ENCODE peak calls at places on chromosomes 2 and 18, in ten cellular contexts. One of them, this sample, is unnamed.

GRCh38 chr2:143758629-143759330 is 629.6 kb downstream of the ARHGAP15 start:
- DNase-seq in NB4: no peak
- DNase-seq in activated CD8-positive, alpha-beta T cell treated with anti-CD3 and anti-CD28 coated beads for 36 hours: no peak
- DNase-seq in activated CD4-positive, alpha-beta T cell treated with anti-CD3 and anti-CD28 coated beads, Interleukin-2, amount 50 U/mL, for 24 hours: no peak
- DNase-seq in GM19239: no peak
- DNase-seq in NCI-H748 treated with DMSO at 0.1 percent for 48 hours: no peak
- DNase-seq in cerebellar cortex: no peak
- DNase-seq in transverse colon: no peak
- DNase-seq in neural progenitor cell: no peak
- DNase-seq in sciatic nerve: no peak
- DNase-seq in this sample: peak; percentile 4

GRCh38 chr2:222301296-222301997 is 2.6 kb upstream of the PAX3 start:
- DNase-seq in sciatic nerve: no peak
- DNase-seq in activated CD4-positive, alpha-beta T cell treated with anti-CD3 and anti-CD28 coated beads, Interleukin-2, amount 50 U/mL, for 24 hours: no peak
- DNase-seq in GM19239: no peak
- DNase-seq in activated CD8-positive, alpha-beta T cell treated with anti-CD3 and anti-CD28 coated beads for 36 hours: no peak
- DNase-seq in NCI-H748 treated with DMSO at 0.1 percent for 48 hours: no peak
- DNase-seq in NB4: no peak
- DNase-seq in transverse colon: no peak
- DNase-seq in cerebellar cortex: no peak
- DNase-seq in neural progenitor cell: peak; percentile 76
- DNase-seq in this sample: no peak

GRCh38 chr18:21489119-21489750 is 111.3 kb downstream of the ESCO1 start:
- DNase-seq in activated CD8-positive, alpha-beta T cell treated with anti-CD3 and anti-CD28 coated beads for 36 hours: peak; percentile 46
- DNase-seq in sciatic nerve: no peak
- DNase-seq in cerebellar cortex: peak; percentile 63
- DNase-seq in NCI-H748 treated with DMSO at 0.1 percent for 48 hours: peak; percentile 73
- DNase-seq in transverse colon: peak; percentile 47
- DNase-seq in activated CD4-positive, alpha-beta T cell treated with anti-CD3 and anti-CD28 coated beads, Interleukin-2, amount 50 U/mL, for 24 hours: peak; percentile 17
- DNase-seq in neural progenitor cell: peak; percentile 61
- DNase-seq in GM19239: peak; percentile 42
- DNase-seq in NB4: peak; percentile 72
- DNase-seq in this sample: peak; percentile 67

GRCh38 chr18:5294113-5294617 is 1.4 kb downstream of the ZBTB14 start:
- DNase-seq in cerebellar cortex: peak; percentile 56
- DNase-seq in NCI-H748 treated with DMSO at 0.1 percent for 48 hours: no peak
- DNase-seq in GM19239: peak; percentile 17
- DNase-seq in neural progenitor cell: no peak
- DNase-seq in activated CD4-positive, alpha-beta T cell treated with anti-CD3 and anti-CD28 coated beads, Interleukin-2, amount 50 U/mL, for 24 hours: peak; percentile 26
- DNase-seq in sciatic nerve: peak; percentile 71
- DNase-seq in NB4: no peak
- DNase-seq in activated CD8-positive, alpha-beta T cell treated with anti-CD3 and anti-CD28 coated beads for 36 hours: peak; percentile 80
- DNase-seq in transverse colon: peak; percentile 73
- DNase-seq in this sample: no peak

GRCh38 chr2:43942881-43943280 is 52.9 kb downstream of the LRPPRC start:
- DNase-seq in cerebellar cortex: no peak
- DNase-seq in activated CD4-positive, alpha-beta T cell treated with anti-CD3 and anti-CD28 coated beads, Interleukin-2, amount 50 U/mL, for 24 hours: no peak
- DNase-seq in sciatic nerve: no peak
- DNase-seq in NB4: no peak
- DNase-seq in transverse colon: no peak
- DNase-seq in activated CD8-positive, alpha-beta T cell treated with anti-CD3 and anti-CD28 coated beads for 36 hours: no peak
- DNase-seq in GM19239: no peak
- DNase-seq in NCI-H748 treated with DMSO at 0.1 percent for 48 hours: no peak
- DNase-seq in neural progenitor cell: no peak
- DNase-seq in this sample: no peak

GRCh38 chr2:6822394-6822793 is 43.3 kb downstream of the CMPK2 start:
- DNase-seq in NCI-H748 treated with DMSO at 0.1 percent for 48 hours: no peak
- DNase-seq in GM19239: no peak
- DNase-seq in transverse colon: no peak
- DNase-seq in sciatic nerve: no peak
- DNase-seq in activated CD8-positive, alpha-beta T cell treated with anti-CD3 and anti-CD28 coated beads for 36 hours: no peak
- DNase-seq in neural progenitor cell: no peak
- DNase-seq in cerebellar cortex: no peak
- DNase-seq in NB4: no peak
- DNase-seq in activated CD4-positive, alpha-beta T cell treated with anti-CD3 and anti-CD28 coated beads, Interleukin-2, amount 50 U/mL, for 24 hours: no peak
- DNase-seq in this sample: no peak

GRCh38 chr2:59277656-59278055 is 1036.5 kb upstream of the FANCL start:
- DNase-seq in cerebellar cortex: no peak
- DNase-seq in transverse colon: no peak
- DNase-seq in activated CD8-positive, alpha-beta T cell treated with anti-CD3 and anti-CD28 coated beads for 36 hours: no peak
- DNase-seq in neural progenitor cell: no peak
- DNase-seq in NCI-H748 treated with DMSO at 0.1 percent for 48 hours: no peak
- DNase-seq in sciatic nerve: no peak
- DNase-seq in NB4: peak; percentile 2
- DNase-seq in GM19239: no peak
- DNase-seq in activated CD4-positive, alpha-beta T cell treated with anti-CD3 and anti-CD28 coated beads, Interleukin-2, amount 50 U/mL, for 24 hours: no peak
- DNase-seq in this sample: no peak

GRCh38 chr2:23250371-23250770 is 134.6 kb upstream of the KLHL29 start:
- DNase-seq in activated CD8-positive, alpha-beta T cell treated with anti-CD3 and anti-CD28 coated beads for 36 hours: no peak
- DNase-seq in neural progenitor cell: no peak
- DNase-seq in activated CD4-positive, alpha-beta T cell treated with anti-CD3 and anti-CD28 coated beads, Interleukin-2, amount 50 U/mL, for 24 hours: no peak
- DNase-seq in NCI-H748 treated with DMSO at 0.1 percent for 48 hours: no peak
- DNase-seq in cerebellar cortex: peak; percentile 87
- DNase-seq in sciatic nerve: no peak
- DNase-seq in NB4: no peak
- DNase-seq in GM19239: no peak
- DNase-seq in transverse colon: no peak
- DNase-seq in this sample: peak; percentile 91

GRCh38 chr2:224160917-224161316 is 121.8 kb upstream of the SERPINE2 start:
- DNase-seq in neural progenitor cell: no peak
- DNase-seq in GM19239: no peak
- DNase-seq in NB4: no peak
- DNase-seq in transverse colon: no peak
- DNase-seq in cerebellar cortex: no peak
- DNase-seq in activated CD4-positive, alpha-beta T cell treated with anti-CD3 and anti-CD28 coated beads, Interleukin-2, amount 50 U/mL, for 24 hours: no peak
- DNase-seq in NCI-H748 treated with DMSO at 0.1 percent for 48 hours: no peak
- DNase-seq in sciatic nerve: no peak
- DNase-seq in activated CD8-positive, alpha-beta T cell treated with anti-CD3 and anti-CD28 coated beads for 36 hours: no peak
- DNase-seq in this sample: no peak

GRCh38 chr2:54360055-54360792 is 95.9 kb upstream of the SPTBN1 start:
- DNase-seq in transverse colon: no peak
- DNase-seq in cerebellar cortex: peak; percentile 50
- DNase-seq in activated CD4-positive, alpha-beta T cell treated with anti-CD3 and anti-CD28 coated beads, Interleukin-2, amount 50 U/mL, for 24 hours: no peak
- DNase-seq in NB4: no peak
- DNase-seq in sciatic nerve: no peak
- DNase-seq in neural progenitor cell: no peak
- DNase-seq in activated CD8-positive, alpha-beta T cell treated with anti-CD3 and anti-CD28 coated beads for 36 hours: no peak
- DNase-seq in NCI-H748 treated with DMSO at 0.1 percent for 48 hours: no peak
- DNase-seq in GM19239: no peak
- DNase-seq in this sample: peak; percentile 62

GRCh38 chr2:227853204-227853629 is 18.2 kb upstream of the DAW1 start:
- DNase-seq in transverse colon: no peak
- DNase-seq in NCI-H748 treated with DMSO at 0.1 percent for 48 hours: no peak
- DNase-seq in NB4: no peak
- DNase-seq in GM19239: no peak
- DNase-seq in activated CD8-positive, alpha-beta T cell treated with anti-CD3 and anti-CD28 coated beads for 36 hours: no peak
- DNase-seq in cerebellar cortex: no peak
- DNase-seq in activated CD4-positive, alpha-beta T cell treated with anti-CD3 and anti-CD28 coated beads, Interleukin-2, amount 50 U/mL, for 24 hours: no peak
- DNase-seq in neural progenitor cell: no peak
- DNase-seq in sciatic nerve: no peak
- DNase-seq in this sample: no peak

GRCh38 chr2:37985333-37985732 is 60.2 kb downstream of the RMDN2 start:
- DNase-seq in GM19239: no peak
- DNase-seq in NCI-H748 treated with DMSO at 0.1 percent for 48 hours: no peak
- DNase-seq in transverse colon: no peak
- DNase-seq in activated CD8-positive, alpha-beta T cell treated with anti-CD3 and anti-CD28 coated beads for 36 hours: no peak
- DNase-seq in cerebellar cortex: no peak
- DNase-seq in activated CD4-positive, alpha-beta T cell treated with anti-CD3 and anti-CD28 coated beads, Interleukin-2, amount 50 U/mL, for 24 hours: no peak
- DNase-seq in sciatic nerve: no peak
- DNase-seq in neural progenitor cell: no peak
- DNase-seq in NB4: peak; percentile 84
- DNase-seq in this sample: no peak

GRCh38 chr2:139791330-139791729 is 1011.1 kb upstream of the NXPH2 start:
- DNase-seq in cerebellar cortex: no peak
- DNase-seq in sciatic nerve: no peak
- DNase-seq in neural progenitor cell: no peak
- DNase-seq in GM19239: no peak
- DNase-seq in NB4: no peak
- DNase-seq in NCI-H748 treated with DMSO at 0.1 percent for 48 hours: no peak
- DNase-seq in activated CD4-positive, alpha-beta T cell treated with anti-CD3 and anti-CD28 coated beads, Interleukin-2, amount 50 U/mL, for 24 hours: no peak
- DNase-seq in activated CD8-positive, alpha-beta T cell treated with anti-CD3 and anti-CD28 coated beads for 36 hours: no peak
- DNase-seq in transverse colon: no peak
- DNase-seq in this sample: no peak

GRCh38 chr2:11343344-11343625 is 1.2 kb downstream of the ROCK2 start:
- DNase-seq in neural progenitor cell: no peak
- DNase-seq in NB4: no peak
- DNase-seq in cerebellar cortex: no peak
- DNase-seq in sciatic nerve: no peak
- DNase-seq in NCI-H748 treated with DMSO at 0.1 percent for 48 hours: no peak
- DNase-seq in transverse colon: no peak
- DNase-seq in activated CD4-positive, alpha-beta T cell treated with anti-CD3 and anti-CD28 coated beads, Interleukin-2, amount 50 U/mL, for 24 hours: no peak
- DNase-seq in GM19239: no peak
- DNase-seq in activated CD8-positive, alpha-beta T cell treated with anti-CD3 and anti-CD28 coated beads for 36 hours: no peak
- DNase-seq in this sample: no peak

GRCh38 chr2:109316091-109316490 is 187.1 kb downstream of the SH3RF3 start:
- DNase-seq in activated CD8-positive, alpha-beta T cell treated with anti-CD3 and anti-CD28 coated beads for 36 hours: no peak
- DNase-seq in neural progenitor cell: no peak
- DNase-seq in activated CD4-positive, alpha-beta T cell treated with anti-CD3 and anti-CD28 coated beads, Interleukin-2, amount 50 U/mL, for 24 hours: no peak
- DNase-seq in NB4: no peak
- DNase-seq in sciatic nerve: no peak
- DNase-seq in cerebellar cortex: no peak
- DNase-seq in NCI-H748 treated with DMSO at 0.1 percent for 48 hours: no peak
- DNase-seq in GM19239: no peak
- DNase-seq in transverse colon: no peak
- DNase-seq in this sample: no peak

GRCh38 chr2:188380280-188380679 is 88.6 kb downstream of the GULP1 start:
- DNase-seq in NB4: no peak
- DNase-seq in neural progenitor cell: no peak
- DNase-seq in transverse colon: no peak
- DNase-seq in activated CD8-positive, alpha-beta T cell treated with anti-CD3 and anti-CD28 coated beads for 36 hours: no peak
- DNase-seq in sciatic nerve: no peak
- DNase-seq in activated CD4-positive, alpha-beta T cell treated with anti-CD3 and anti-CD28 coated beads, Interleukin-2, amount 50 U/mL, for 24 hours: no peak
- DNase-seq in cerebellar cortex: no peak
- DNase-seq in NCI-H748 treated with DMSO at 0.1 percent for 48 hours: no peak
- DNase-seq in GM19239: no peak
- DNase-seq in this sample: no peak

GRCh38 chr18:42611134-42611533 is 504.4 kb downstream of the RIT2 start:
- DNase-seq in activated CD4-positive, alpha-beta T cell treated with anti-CD3 and anti-CD28 coated beads, Interleukin-2, amount 50 U/mL, for 24 hours: no peak
- DNase-seq in activated CD8-positive, alpha-beta T cell treated with anti-CD3 and anti-CD28 coated beads for 36 hours: no peak
- DNase-seq in neural progenitor cell: no peak
- DNase-seq in sciatic nerve: no peak
- DNase-seq in NB4: peak; percentile 20
- DNase-seq in NCI-H748 treated with DMSO at 0.1 percent for 48 hours: no peak
- DNase-seq in GM19239: no peak
- DNase-seq in cerebellar cortex: no peak
- DNase-seq in transverse colon: no peak
- DNase-seq in this sample: no peak

GRCh38 chr2:134491022-134491421 is 227.8 kb downstream of the TMEM163 start:
- DNase-seq in cerebellar cortex: no peak
- DNase-seq in NB4: no peak
- DNase-seq in NCI-H748 treated with DMSO at 0.1 percent for 48 hours: no peak
- DNase-seq in GM19239: no peak
- DNase-seq in activated CD8-positive, alpha-beta T cell treated with anti-CD3 and anti-CD28 coated beads for 36 hours: no peak
- DNase-seq in transverse colon: no peak
- DNase-seq in sciatic nerve: no peak
- DNase-seq in neural progenitor cell: no peak
- DNase-seq in activated CD4-positive, alpha-beta T cell treated with anti-CD3 and anti-CD28 coated beads, Interleukin-2, amount 50 U/mL, for 24 hours: no peak
- DNase-seq in this sample: no peak

GRCh38 chr2:203605302-203605701 is 70.2 kb upstream of the RAPH1 start:
- DNase-seq in NB4: no peak
- DNase-seq in NCI-H748 treated with DMSO at 0.1 percent for 48 hours: no peak
- DNase-seq in activated CD8-positive, alpha-beta T cell treated with anti-CD3 and anti-CD28 coated beads for 36 hours: no peak
- DNase-seq in GM19239: no peak
- DNase-seq in activated CD4-positive, alpha-beta T cell treated with anti-CD3 and anti-CD28 coated beads, Interleukin-2, amount 50 U/mL, for 24 hours: no peak
- DNase-seq in sciatic nerve: no peak
- DNase-seq in transverse colon: no peak
- DNase-seq in cerebellar cortex: no peak
- DNase-seq in neural progenitor cell: no peak
- DNase-seq in this sample: no peak

GRCh38 chr2:96867756-96868554 is 1.9 kb downstream of the SEMA4C start:
- DNase-seq in NCI-H748 treated with DMSO at 0.1 percent for 48 hours: no peak
- DNase-seq in activated CD4-positive, alpha-beta T cell treated with anti-CD3 and anti-CD28 coated beads, Interleukin-2, amount 50 U/mL, for 24 hours: no peak
- DNase-seq in activated CD8-positive, alpha-beta T cell treated with anti-CD3 and anti-CD28 coated beads for 36 hours: no peak
- DNase-seq in transverse colon: no peak
- DNase-seq in sciatic nerve: peak; percentile 65
- DNase-seq in neural progenitor cell: no peak
- DNase-seq in NB4: peak; percentile 65
- DNase-seq in GM19239: no peak
- DNase-seq in cerebellar cortex: peak; percentile 80
- DNase-seq in this sample: peak; percentile 87

GRCh38 chr2:111030271-111030891 is 90.3 kb upstream of the BCL2L11 start:
- DNase-seq in NCI-H748 treated with DMSO at 0.1 percent for 48 hours: no peak
- DNase-seq in transverse colon: peak; percentile 35
- DNase-seq in sciatic nerve: no peak
- DNase-seq in cerebellar cortex: no peak
- DNase-seq in GM19239: peak; percentile 36
- DNase-seq in NB4: peak; percentile 69
- DNase-seq in activated CD8-positive, alpha-beta T cell treated with anti-CD3 and anti-CD28 coated beads for 36 hours: no peak
- DNase-seq in activated CD4-positive, alpha-beta T cell treated with anti-CD3 and anti-CD28 coated beads, Interleukin-2, amount 50 U/mL, for 24 hours: no peak
- DNase-seq in neural progenitor cell: no peak
- DNase-seq in this sample: no peak

GRCh38 chr18:54330768-54331548 is 26.7 kb downstream of the STARD6 start:
- DNase-seq in activated CD8-positive, alpha-beta T cell treated with anti-CD3 and anti-CD28 coated beads for 36 hours: no peak
- DNase-seq in NB4: no peak
- DNase-seq in sciatic nerve: no peak
- DNase-seq in activated CD4-positive, alpha-beta T cell treated with anti-CD3 and anti-CD28 coated beads, Interleukin-2, amount 50 U/mL, for 24 hours: no peak
- DNase-seq in GM19239: no peak
- DNase-seq in NCI-H748 treated with DMSO at 0.1 percent for 48 hours: no peak
- DNase-seq in cerebellar cortex: no peak
- DNase-seq in neural progenitor cell: no peak
- DNase-seq in transverse colon: no peak
- DNase-seq in this sample: no peak

GRCh38 chr2:172094319-172095145 is 8.2 kb downstream of the DLX2 start:
- DNase-seq in NCI-H748 treated with DMSO at 0.1 percent for 48 hours: no peak
- DNase-seq in neural progenitor cell: peak; percentile 65
- DNase-seq in NB4: peak; percentile 41
- DNase-seq in activated CD4-positive, alpha-beta T cell treated with anti-CD3 and anti-CD28 coated beads, Interleukin-2, amount 50 U/mL, for 24 hours: no peak
- DNase-seq in cerebellar cortex: peak; percentile 59
- DNase-seq in transverse colon: no peak
- DNase-seq in sciatic nerve: peak; percentile 61
- DNase-seq in activated CD8-positive, alpha-beta T cell treated with anti-CD3 and anti-CD28 coated beads for 36 hours: no peak
- DNase-seq in GM19239: no peak
- DNase-seq in this sample: no peak

GRCh38 chr2:172628085-172628484 is 72.2 kb downstream of the PDK1 start:
- DNase-seq in NCI-H748 treated with DMSO at 0.1 percent for 48 hours: no peak
- DNase-seq in sciatic nerve: no peak
- DNase-seq in NB4: no peak
- DNase-seq in GM19239: no peak
- DNase-seq in activated CD4-positive, alpha-beta T cell treated with anti-CD3 and anti-CD28 coated beads, Interleukin-2, amount 50 U/mL, for 24 hours: no peak
- DNase-seq in cerebellar cortex: no peak
- DNase-seq in neural progenitor cell: no peak
- DNase-seq in transverse colon: no peak
- DNase-seq in activated CD8-positive, alpha-beta T cell treated with anti-CD3 and anti-CD28 coated beads for 36 hours: no peak
- DNase-seq in this sample: no peak

GRCh38 chr2:152050345-152050744 is 48.5 kb downstream of the CACNB4 start:
- DNase-seq in transverse colon: no peak
- DNase-seq in sciatic nerve: no peak
- DNase-seq in neural progenitor cell: no peak
- DNase-seq in GM19239: no peak
- DNase-seq in NB4: no peak
- DNase-seq in activated CD4-positive, alpha-beta T cell treated with anti-CD3 and anti-CD28 coated beads, Interleukin-2, amount 50 U/mL, for 24 hours: no peak
- DNase-seq in NCI-H748 treated with DMSO at 0.1 percent for 48 hours: no peak
- DNase-seq in cerebellar cortex: no peak
- DNase-seq in activated CD8-positive, alpha-beta T cell treated with anti-CD3 and anti-CD28 coated beads for 36 hours: no peak
- DNase-seq in this sample: no peak

GRCh38 chr2:9252002-9252357 is 45.4 kb downstream of the ASAP2 start:
- DNase-seq in GM19239: no peak
- DNase-seq in neural progenitor cell: no peak
- DNase-seq in sciatic nerve: no peak
- DNase-seq in activated CD4-positive, alpha-beta T cell treated with anti-CD3 and anti-CD28 coated beads, Interleukin-2, amount 50 U/mL, for 24 hours: no peak
- DNase-seq in transverse colon: no peak
- DNase-seq in activated CD8-positive, alpha-beta T cell treated with anti-CD3 and anti-CD28 coated beads for 36 hours: no peak
- DNase-seq in NB4: no peak
- DNase-seq in cerebellar cortex: no peak
- DNase-seq in NCI-H748 treated with DMSO at 0.1 percent for 48 hours: no peak
- DNase-seq in this sample: no peak

GRCh38 chr2:220064282-220065042 is 437.0 kb downstream of the SLC4A3 start:
- DNase-seq in GM19239: no peak
- DNase-seq in activated CD8-positive, alpha-beta T cell treated with anti-CD3 and anti-CD28 coated beads for 36 hours: no peak
- DNase-seq in transverse colon: no peak
- DNase-seq in cerebellar cortex: no peak
- DNase-seq in NB4: no peak
- DNase-seq in NCI-H748 treated with DMSO at 0.1 percent for 48 hours: no peak
- DNase-seq in sciatic nerve: no peak
- DNase-seq in neural progenitor cell: no peak
- DNase-seq in activated CD4-positive, alpha-beta T cell treated with anti-CD3 and anti-CD28 coated beads, Interleukin-2, amount 50 U/mL, for 24 hours: no peak
- DNase-seq in this sample: no peak

GRCh38 chr2:213246665-213247281 is 37.5 kb upstream of the SPAG16 start:
- DNase-seq in transverse colon: peak; percentile 19
- DNase-seq in GM19239: no peak
- DNase-seq in neural progenitor cell: peak; percentile 68
- DNase-seq in sciatic nerve: peak; percentile 66
- DNase-seq in cerebellar cortex: peak; percentile 41
- DNase-seq in NB4: peak; percentile 60
- DNase-seq in NCI-H748 treated with DMSO at 0.1 percent for 48 hours: peak; percentile 38
- DNase-seq in activated CD8-positive, alpha-beta T cell treated with anti-CD3 and anti-CD28 coated beads for 36 hours: peak; percentile 64
- DNase-seq in activated CD4-positive, alpha-beta T cell treated with anti-CD3 and anti-CD28 coated beads, Interleukin-2, amount 50 U/mL, for 24 hours: no peak
- DNase-seq in this sample: peak; percentile 44